ENCODE peak calls at places on chromosome 5, in six cellular contexts. J is GM20000; U is AG08396; D is RPMI7951; W is activated CD8-positive, alpha-beta memory T cell treated with anti-CD3 and anti-CD28 coated beads, Interleukin-2, amount 50 U/mL, for 4 hours; S is kidney glomerular epithelial cell. B is an unnamed sample.

GRCh38 chr5:38809388-38810359 is 36.1 kb upstream of the OSMR start:
- DNase-seq in J (peak), U (peak), D (peak), W (no peak), S (peak), B (peak)

GRCh38 chr5:177530638-177531037 is 13.9 kb upstream of the DDX41 start:
- DNase-seq in J (no peak), U (no peak), D (no peak), W (no peak), S (no peak), B (no peak)

GRCh38 chr5:148202531-148203092 is at the start of gene SPINK6:
- DNase-seq in J (no peak), U (no peak), D (peak), W (no peak), S (no peak), B (no peak)

GRCh38 chr5:178432421-178433272 is 157.5 kb downstream of the COL23A1 start:
- DNase-seq in J (no peak), U (no peak), D (no peak), W (no peak), S (no peak), B (no peak)

GRCh38 chr5:124580925-124581821 is 165.3 kb downstream of the ZNF608 start:
- DNase-seq in J (no peak), U (no peak), D (no peak), W (no peak), S (no peak), B (no peak)

GRCh38 chr5:112059601-112060135 is 302.7 kb upstream of the NREP start:
- DNase-seq in J (no peak), U (no peak), D (no peak), W (no peak), S (no peak), B (no peak)

GRCh38 chr5:1371602-1372342 is 26.9 kb upstream of the CLPTM1L start:
- DNase-seq in J (no peak), U (no peak), D (no peak), W (no peak), S (no peak), B (no peak)

GRCh38 chr5:154755361-154756202 is at the start of gene LARP1:
- DNase-seq in J (peak), U (no peak), D (peak), W (peak), S (no peak), B (no peak)

GRCh38 chr5:107388111-107388861 is 282.5 kb downstream of the EFNA5 start:
- DNase-seq in J (peak), U (peak), D (peak), W (no peak), S (peak), B (peak)